ENCODE peak calls at places on chromosome 22, in nine cellular contexts. M is bronchial epithelial cell, A is caudate nucleus, V is right atrium auricular region, B is dermis microvascular lymphatic vessel endothelial cell, J is thoracic aorta, R is heart right ventricle, H is amygdala, Y is DMS 273 treated with DMSO at 0.1 percent for 48 hours. T is an unnamed sample.

GRCh38 chr22:46866591-46866990 is 104.1 kb downstream of the TBC1D22A start:
- DNase-seq in M (peak), A (no peak), V (no peak), Y (no peak), J (no peak), R (no peak), B (no peak), H (no peak), T (no peak)

GRCh38 chr22:50318356-50318697 is 8.5 kb downstream of the DENND6B start:
- DNase-seq in M (no peak), R (no peak), B (no peak), V (no peak), J (no peak), A (no peak), H (no peak), Y (no peak), T (no peak)

GRCh38 chr22:44024288-44024908 is at the start of gene PARVB:
- DNase-seq in B (peak), H (no peak), V (no peak), M (no peak), A (peak), Y (no peak), J (no peak), R (no peak), T (peak)

GRCh38 chr22:50672471-50673230 is at the start of gene SHANK3:
- DNase-seq in J (no peak), A (no peak), H (no peak), Y (no peak), B (peak), R (peak), V (peak), M (no peak), T (no peak)

GRCh38 chr22:29302681-29303465 is 3.6 kb upstream of the GAS2L1 start:
- DNase-seq in B (no peak), M (no peak), R (no peak), Y (no peak), H (no peak), V (no peak), A (no peak), J (no peak), T (peak)

GRCh38 chr22:40498454-40499186 is 128.2 kb downstream of the SGSM3 start:
- DNase-seq in M (peak), H (no peak), R (no peak), B (peak), A (no peak), J (no peak), Y (no peak), V (no peak), T (peak)

GRCh38 chr22:40499187-40499753 is 128.9 kb downstream of the SGSM3 start:
- DNase-seq in V (peak), B (peak), M (peak), H (no peak), J (no peak), A (no peak), Y (no peak), R (no peak), T (peak)

GRCh38 chr22:26718905-26719304 is 61.5 kb downstream of the MIAT start:
- DNase-seq in R (no peak), A (no peak), V (no peak), Y (no peak), B (peak), J (no peak), H (no peak), M (peak), T (no peak)

GRCh38 chr22:23773247-23774113 is 831 bp downstream of the MMP11 start:
- DNase-seq in J (no peak), H (no peak), R (no peak), A (no peak), B (no peak), Y (no peak), M (no peak), V (no peak), T (peak)

GRCh38 chr22:47836957-47837356 is 1074.5 kb downstream of the TBC1D22A start:
- DNase-seq in A (no peak), V (no peak), H (no peak), B (no peak), R (no peak), J (no peak), M (peak), Y (no peak), T (peak)

GRCh38 chr22:24875862-24876506 is 70.0 kb downstream of the SGSM1 start:
- DNase-seq in R (no peak), A (no peak), H (no peak), V (no peak), B (peak), J (no peak), M (no peak), Y (no peak), T (no peak)

GRCh38 chr22:19356708-19357269 is 65.3 kb upstream of the CLTCL1 start:
- DNase-seq in R (no peak), B (no peak), Y (no peak), H (no peak), A (no peak), V (no peak), M (no peak), J (no peak), T (no peak)

GRCh38 chr22:39748877-39749276 is 144.7 kb downstream of the ENTHD1 start:
- DNase-seq in M (peak), B (no peak), Y (no peak), H (no peak), R (no peak), V (no peak), A (no peak), J (no peak), T (peak)

GRCh38 chr22:23283591-23284503 is 103.5 kb downstream of the BCR start:
- DNase-seq in R (no peak), V (no peak), A (no peak), J (no peak), H (no peak), B (no peak), Y (no peak), M (no peak), T (no peak)

GRCh38 chr22:44664149-44664548 is 37.9 kb upstream of the PRR5 start:
- DNase-seq in A (peak), R (peak), Y (no peak), B (peak), V (peak), J (no peak), H (peak), M (no peak), T (peak)

GRCh38 chr22:36349726-36350125 is 38.0 kb downstream of the MYH9 start:
- DNase-seq in J (no peak), V (no peak), M (no peak), R (no peak), Y (no peak), H (no peak), A (no peak), B (peak), T (no peak)

GRCh38 chr22:46931414-46931813 is 169.0 kb downstream of the TBC1D22A start:
- DNase-seq in A (no peak), M (peak), V (peak), Y (no peak), R (no peak), J (no peak), B (no peak), H (no peak), T (no peak)

GRCh38 chr22:33274941-33275443 is 216.8 kb upstream of the SYN3 start:
- DNase-seq in R (no peak), V (no peak), M (no peak), Y (no peak), A (no peak), B (no peak), J (no peak), H (no peak), T (no peak)

GRCh38 chr22:20399866-20400605 is 6.1 kb downstream of the ZNF74 start:
- DNase-seq in B (no peak), J (no peak), R (no peak), Y (no peak), A (no peak), V (no peak), H (no peak), M (no peak), T (peak)

GRCh38 chr22:44625981-44626687 is 75.9 kb upstream of the PRR5 start:
- DNase-seq in A (peak), R (peak), J (no peak), M (peak), B (peak), H (no peak), Y (no peak), V (peak), T (peak)

GRCh38 chr22:44172370-44173108 is 8.2 kb upstream of the PARVG start:
- DNase-seq in R (peak), V (peak), B (no peak), A (peak), Y (no peak), J (no peak), M (no peak), H (no peak), T (peak)

GRCh38 chr22:23884133-23884532 is 10.1 kb upstream of the MIF start:
- DNase-seq in B (no peak), J (no peak), V (no peak), Y (no peak), R (no peak), M (no peak), A (no peak), H (no peak), T (no peak)

GRCh38 chr22:26711205-26711958 is 54.0 kb downstream of the MIAT start:
- DNase-seq in Y (no peak), A (no peak), M (no peak), V (no peak), H (no peak), R (no peak), J (no peak), B (peak), T (peak)

GRCh38 chr22:28429711-28430110 is 249.9 kb downstream of the TTC28 start:
- DNase-seq in J (no peak), M (no peak), Y (no peak), B (no peak), H (no peak), A (no peak), R (no peak), V (no peak), T (no peak)

GRCh38 chr22:48757581-48757980 is 1070.1 kb downstream of the BRD1 start:
- DNase-seq in Y (no peak), H (no peak), A (no peak), R (no peak), M (no peak), V (peak), J (no peak), B (no peak), T (no peak)

T was measured in NCI-H69.